ENCODE peak calls at places on chromosomes 2 and 18, in four cellular contexts. K is transverse colon, B is OCI-LY7, F is HFFc6. E is an unnamed sample.

GRCh38 chr2:7427293-7428060 is 510.3 kb downstream of the RNF144A start:
- DNase-seq in K (no peak), B (peak), F (peak), E (peak)

GRCh38 chr2:3493610-3493997 is 25.7 kb downstream of the ADI1 start:
- DNase-seq in K (no peak), B (no peak), F (no peak), E (no peak)

GRCh38 chr2:203814661-203815540 is 52.7 kb upstream of the CTLA4 start:
- DNase-seq in K (peak), B (peak), F (peak), E (peak)

GRCh38 chr2:56001992-56002391 is 78.4 kb upstream of the EFEMP1 start:
- DNase-seq in K (no peak), B (no peak), F (no peak), E (no peak)

GRCh38 chr2:97355887-97356286 is 233.8 kb downstream of the ANKRD36B start:
- DNase-seq in K (no peak), B (peak), F (no peak), E (no peak)

GRCh38 chr18:78911751-78912283 is 67.8 kb upstream of the SALL3 start:
- DNase-seq in K (no peak), B (no peak), F (no peak), E (no peak)

GRCh38 chr2:222194669-222195068 is 104.1 kb downstream of the PAX3 start:
- DNase-seq in K (no peak), B (no peak), F (no peak), E (no peak)

GRCh38 chr2:36408198-36408703 is 52.7 kb downstream of the CRIM1 start:
- DNase-seq in K (no peak), B (no peak), F (no peak), E (no peak)

GRCh38 chr18:54223568-54224241 is 764 bp downstream of the MBD2 start:
- DNase-seq in K (peak), B (peak), F (peak), E (peak)

GRCh38 chr2:182043021-182043420 is 57.4 kb downstream of the PPP1R1C start:
- DNase-seq in K (no peak), B (no peak), F (no peak), E (no peak)

GRCh38 chr2:42142476-42143184 is 26.5 kb upstream of the EML4 start:
- DNase-seq in K (no peak), B (no peak), F (no peak), E (no peak)

GRCh38 chr2:190506666-190507065 is 27.9 kb downstream of the NEMP2 start:
- DNase-seq in K (peak), B (no peak), F (no peak), E (no peak)

GRCh38 chr2:78264130-78264529 is 742.0 kb upstream of the LRRTM4 start:
- DNase-seq in K (no peak), B (no peak), F (no peak), E (no peak)

GRCh38 chr2:204984421-204984925 is 439.2 kb downstream of the PARD3B start:
- DNase-seq in K (no peak), B (no peak), F (no peak), E (no peak)

GRCh38 chr2:46315103-46315890 is 18.1 kb downstream of the EPAS1 start:
- DNase-seq in K (peak), B (no peak), F (peak), E (peak)

GRCh38 chr18:35661483-35662146 is 80.1 kb downstream of the GALNT1 start:
- DNase-seq in K (no peak), B (peak), F (no peak), E (no peak)

GRCh38 chr2:171523339-171523931 is 1.2 kb downstream of the CYBRD1 start:
- DNase-seq in K (peak), B (no peak), F (peak), E (peak)

GRCh38 chr2:164992818-164993217 is 37.5 kb upstream of the SLC38A11 start:
- DNase-seq in K (peak), B (peak), F (peak), E (peak)

GRCh38 chr2:203786912-203787311 is 80.5 kb downstream of the CD28 start:
- DNase-seq in K (no peak), B (peak), F (no peak), E (no peak)

GRCh38 chr2:83582589-83582988 is 876.5 kb downstream of the SUCLG1 start:
- DNase-seq in K (no peak), B (no peak), F (no peak), E (no peak)

GRCh38 chr2:72712304-72712703 is 113.5 kb downstream of the EXOC6B start:
- DNase-seq in K (no peak), B (no peak), F (no peak), E (no peak)

GRCh38 chr2:72710418-72711152 is 115.2 kb downstream of the EXOC6B start:
- DNase-seq in K (no peak), B (no peak), F (no peak), E (no peak)

GRCh38 chr2:72718906-72719305 is 106.9 kb downstream of the EXOC6B start:
- DNase-seq in K (no peak), B (no peak), F (no peak), E (no peak)

GRCh38 chr2:72712977-72713376 is 112.9 kb downstream of the EXOC6B start:
- DNase-seq in K (no peak), B (no peak), F (no peak), E (no peak)

DNA sequence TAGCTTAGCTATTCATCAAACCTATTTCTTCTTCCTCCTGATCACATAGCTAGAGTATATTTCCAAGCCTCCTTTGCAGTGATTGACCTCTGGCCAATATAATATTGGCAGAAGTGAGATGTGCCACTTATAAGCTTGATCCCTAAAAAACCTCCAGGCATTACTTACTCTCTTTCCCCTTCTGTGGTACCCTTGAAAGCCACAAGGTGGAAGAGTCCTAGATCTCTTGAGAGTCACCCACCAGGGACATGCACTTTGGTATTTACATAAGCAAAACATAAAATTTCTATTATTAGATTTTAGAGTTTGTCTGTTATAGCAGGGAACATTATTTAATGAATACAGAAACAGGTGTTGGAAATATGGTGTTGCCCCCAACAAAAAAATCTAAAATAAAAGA is 112.0 kb downstream of the EXOC6B start:
- DNase-seq in K (no peak), B (no peak), F (no peak), E (no peak)
- TF ChIP-seq CTCF in K (no peak), B (no peak), F (peak), E (peak)

GRCh38 chr18:52716926-52717325 is 376.9 kb downstream of the DCC start:
- DNase-seq in K (peak), B (no peak), F (no peak), E (no peak)
- TF ChIP-seq CTCF in K (peak), B (no peak), F (no peak), E (no peak)

GRCh38 chr2:238754259-238754658 is 93.6 kb upstream of the TWIST2 start:
- DNase-seq in K (no peak), B (no peak), F (no peak), E (no peak)
- TF ChIP-seq CTCF in K (no peak), B (peak), F (peak), E (no peak)

GRCh38 chr2:188983427-188984101 is 9.4 kb downstream of the COL3A1 start:
- DNase-seq in K (no peak), B (peak), F (peak), E (no peak)
- TF ChIP-seq CTCF in K (peak), B (peak), F (peak), E (no peak)

GRCh38 chr2:12493031-12493513 is 223.7 kb upstream of the TRIB2 start:
- DNase-seq in K (no peak), B (no peak), F (peak), E (no peak)
- TF ChIP-seq CTCF in K (no peak), B (no peak), F (no peak), E (no peak)

DNA sequence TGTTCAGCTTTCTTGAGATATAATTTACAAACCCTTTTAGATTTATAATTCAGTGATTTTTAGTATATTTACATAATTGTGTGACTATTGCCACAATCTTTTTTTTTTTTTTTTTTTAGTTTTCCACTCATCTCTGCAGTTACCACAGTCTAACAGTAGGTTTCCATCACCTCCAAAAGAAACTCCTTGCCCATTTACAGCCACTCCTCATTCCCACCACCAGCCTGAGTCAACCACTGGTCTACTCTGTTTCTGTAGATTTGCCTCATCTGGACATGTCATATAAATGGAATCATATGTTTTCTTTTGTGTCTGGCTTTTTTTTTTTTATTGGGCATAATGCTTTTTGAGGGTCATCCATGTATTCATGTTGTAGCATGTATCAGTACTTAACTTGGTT is 16.1 kb downstream of the MTX2 start:
- DNase-seq in K (no peak), B (no peak), F (peak), E (no peak)
- TF ChIP-seq CTCF in K (no peak), B (no peak), F (peak), E (no peak)

GRCh38 chr2:72512376-72512775 is 313.5 kb downstream of the EXOC6B start:
- DNase-seq in K (no peak), B (no peak), F (no peak), E (no peak)
- TF ChIP-seq CTCF in K (no peak), B (no peak), F (no peak), E (no peak)

GRCh38 chr18:37282386-37283037 is 283.1 kb downstream of the CELF4 start:
- DNase-seq in K (no peak), B (no peak), F (no peak), E (peak)
- TF ChIP-seq CTCF in K (no peak), B (peak), F (peak), E (peak)

DNA sequence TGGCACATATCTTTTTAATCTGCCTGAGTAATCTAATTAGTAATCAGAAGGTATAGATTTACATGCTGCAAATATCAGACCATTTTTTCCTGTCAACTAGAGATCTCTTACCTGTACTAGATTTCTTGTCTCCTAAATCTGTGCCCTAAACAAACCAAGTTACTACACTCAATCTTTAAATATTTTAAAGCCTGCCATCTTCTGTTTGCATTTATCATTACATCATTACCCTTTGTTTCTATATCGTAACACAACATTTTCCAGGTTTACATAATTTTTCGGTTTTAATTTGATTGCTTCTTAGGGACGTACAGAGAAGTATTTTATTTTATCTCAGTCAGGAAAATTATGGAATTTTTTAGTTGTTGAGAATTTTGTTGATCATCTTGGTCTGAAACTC is 25.7 kb downstream of the PSMA8 start:
- DNase-seq in K (no peak), B (peak), F (no peak), E (no peak)
- TF ChIP-seq CTCF in K (no peak), B (peak), F (peak), E (no peak)

E was measured in Calu3.